ENCODE peak calls at places on chromosomes 1 and 21, in six cellular contexts. C is SJSA1, M is breast epithelium, W is right cardiac atrium, N is PC-9, J is upper lobe of right lung. H is an unnamed sample. For H3K27me3, the result is how much of the 10 kb centered on the place peaks cover.

GRCh38 chr21:45124596-45124995 is 50.2 kb downstream of the ADARB1 start:
- DNase-seq in M (no peak), C (no peak), N (no peak), J (no peak), W (no peak), H (no peak)

GRCh38 chr1:235883261-235883927 is 16.7 kb upstream of the LYST start:
- DNase-seq in W (peak), J (peak), C (peak), N (peak), M (peak), H (peak)

GRCh38 chr1:227445092-227445674 is 118.2 kb upstream of the ZNF678 start:
- DNase-seq in C (no peak), W (no peak), N (no peak), J (no peak), M (no peak), H (no peak)

GRCh38 chr1:112788561-112788960 is 73.4 kb upstream of the PPM1J start:
- DNase-seq in N (no peak), C (no peak), W (no peak), J (no peak), M (no peak), H (no peak)

GRCh38 chr1:192130175-192130574 is 28.1 kb upstream of the RGS18 start:
- DNase-seq in J (no peak), N (no peak), M (no peak), C (no peak), W (no peak), H (no peak)

GRCh38 chr1:37415611-37416244 is 58.7 kb upstream of the ZC3H12A start:
- DNase-seq in M (no peak), N (no peak), C (no peak), W (no peak), J (no peak), H (no peak)

GRCh38 chr1:245807306-245807705 is 652.5 kb downstream of the KIF26B start:
- DNase-seq in J (peak), C (no peak), M (no peak), N (no peak), W (no peak), H (no peak)

GRCh38 chr1:111976842-111977241 is 12.6 kb downstream of the KCND3 start:
- DNase-seq in C (no peak), J (no peak), M (no peak), W (no peak), N (no peak), H (no peak)

GRCh38 chr21:39601194-39601940 is 11.4 kb upstream of the B3GALT5 start:
- DNase-seq in W (no peak), C (no peak), M (no peak), J (no peak), N (no peak), H (no peak)

GRCh38 chr1:113320272-113320671 is 70.0 kb upstream of the MAGI3 start:
- DNase-seq in W (no peak), C (no peak), N (peak), J (no peak), M (no peak), H (no peak)

GRCh38 chr1:24413350-24414163 is at the start of gene STPG1:
- DNase-seq in W (peak), C (peak), N (peak), J (peak), M (peak), H (peak)

GRCh38 chr21:35792569-35792968 is 267.8 kb downstream of the SETD4 start:
- DNase-seq in C (no peak), N (no peak), W (no peak), M (no peak), J (no peak), H (no peak)

GRCh38 chr21:28144653-28145052 is 848.0 kb downstream of the LTN1 start:
- DNase-seq in N (no peak), W (no peak), M (no peak), C (no peak), J (no peak), H (no peak)

GRCh38 chr1:207805841-207806421 is 54.1 kb downstream of the CD46 start:
- DNase-seq in W (peak), C (peak), J (no peak), M (no peak), N (no peak), H (peak)

GRCh38 chr21:38766987-38767722 is 38.6 kb upstream of the ETS2 start:
- DNase-seq in C (no peak), J (peak), N (peak), W (no peak), M (no peak), H (no peak)

GRCh38 chr1:220281159-220281574 is 8.9 kb upstream of the RAB3GAP2 start:
- DNase-seq in C (no peak), W (no peak), M (no peak), N (peak), J (no peak), H (no peak)

GRCh38 chr1:200989337-200989736 is 34.2 kb downstream of the KIF21B start:
- DNase-seq in J (no peak), M (no peak), C (no peak), W (no peak), N (no peak), H (no peak)

GRCh38 chr21:15065381-15066230 is 806 bp upstream of the NRIP1 start:
- DNase-seq in C (peak), J (peak), W (peak), M (peak), N (peak), H (peak)

GRCh38 chr1:27561126-27561899 is 42.6 kb downstream of the AHDC1 start:
- DNase-seq in M (no peak), N (no peak), J (no peak), W (no peak), C (no peak), H (peak)

GRCh38 chr1:39781349-39781715 is 7.3 kb downstream of the BMP8B start:
- DNase-seq in M (no peak), C (no peak), W (no peak), J (no peak), N (no peak), H (no peak)

GRCh38 chr1:89671775-89672488 is 39.0 kb downstream of the LRRC8C start:
- DNase-seq in J (no peak), N (peak), W (no peak), M (no peak), C (no peak), H (no peak)

GRCh38 chr1:201693019-201693372 is 136.0 kb upstream of the IPO9 start:
- DNase-seq in N (no peak), C (no peak), W (no peak), J (no peak), M (no peak), H (no peak)

GRCh38 chr1:167453156-167453555 is 65.2 kb downstream of the CD247 start:
- DNase-seq in J (no peak), C (no peak), N (no peak), W (no peak), M (no peak), H (no peak)

GRCh38 chr21:43939443-43940328 is 72.4 kb upstream of the TRAPPC10 start:
- DNase-seq in C (no peak), W (no peak), M (no peak), J (no peak), N (no peak), H (no peak)

GRCh38 chr21:46551636-46552241 is 53.1 kb downstream of the S100B start:
- DNase-seq in C (peak), M (no peak), J (peak), N (no peak), W (no peak), H (no peak)

GRCh38 chr1:2320760-2321159 is 70.6 kb downstream of the MORN1 start:
- DNase-seq in M (no peak), N (no peak), W (no peak), C (no peak), J (no peak), H (no peak)

GRCh38 chr1:170707959-170708666 is 44.2 kb downstream of the PRRX1 start:
- DNase-seq in W (no peak), C (peak), N (peak), J (no peak), M (no peak), H (no peak)

GRCh38 chr21:18522181-18522771 is 118.7 kb upstream of the TMPRSS15 start:
- DNase-seq in W (no peak), J (no peak), M (no peak), N (no peak), C (no peak), H (no peak)

GRCh38 chr1:156455362-156455761 is 45.2 kb downstream of the MEF2D start:
- DNase-seq in W (no peak), C (no peak), N (no peak), J (no peak), M (no peak), H (no peak)

GRCh38 chr1:230572121-230573083 is 69.9 kb upstream of the COG2 start:
- DNase-seq in N (no peak), M (no peak), C (no peak), W (no peak), J (no peak), H (no peak)

GRCh38 chr21:24658016-24658415 is 949.3 kb downstream of the MRPL39 start:
- DNase-seq in C (no peak), W (no peak), M (no peak), J (no peak), N (no peak), H (no peak)

GRCh38 chr1:243493156-243494129 is 237.6 kb downstream of the SDCCAG8 start:
- DNase-seq in M (no peak), J (no peak), W (no peak), C (no peak), N (no peak), H (no peak)

GRCh38 chr1:234531181-234532132 is 52.5 kb upstream of the TARBP1 start:
- DNase-seq in J (no peak), W (peak), M (peak), C (no peak), N (peak), H (peak)

DNA sequence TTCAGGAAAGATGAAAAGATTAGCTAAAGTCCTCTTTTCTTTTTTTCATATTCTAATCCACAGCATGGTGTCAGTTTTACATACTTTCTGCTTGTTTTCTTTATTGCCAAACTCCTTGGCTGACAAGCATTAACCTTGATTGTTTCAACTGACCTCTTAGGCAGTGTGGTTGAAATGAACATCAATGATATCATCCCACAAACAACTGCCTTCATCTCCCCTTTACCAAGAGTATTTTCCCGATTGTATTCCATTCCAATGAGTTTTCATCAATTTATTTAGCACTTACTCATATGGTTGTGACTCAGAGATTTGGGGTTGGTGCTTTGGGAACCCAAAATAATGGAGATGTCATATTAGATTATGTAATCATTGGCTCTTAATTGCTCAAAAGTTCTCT is 71.8 kb downstream of the SPAG17 start:
- DNase-seq in M (no peak), J (no peak), C (no peak), N (peak), W (no peak), H (no peak)
- H3K27ac ChIP-seq in M (no peak), J (no peak), C (no peak), N (no peak), W (no peak), H (no peak)

GRCh38 chr21:41779659-41780058 is 12.8 kb upstream of the RIPK4 start:
- DNase-seq in J (no peak), W (no peak), N (no peak), C (no peak), M (peak), H (no peak)
- H3K27me3 ChIP-seq in J (under half), W (under half), N (under half), C (under half), M (under half), H (half or more)

GRCh38 chr1:162905759-162906158 is 44.8 kb upstream of the CCDC190 start:
- DNase-seq in M (no peak), J (no peak), N (peak), C (no peak), W (no peak), H (no peak)
- H3K27ac ChIP-seq in M (no peak), J (no peak), N (peak), C (peak), W (no peak), H (no peak)

GRCh38 chr1:90706437-90707362 is 10.4 kb downstream of the BARHL2 start:
- DNase-seq in C (no peak), J (peak), W (peak), M (no peak), N (no peak), H (no peak)
- H3K27me3 ChIP-seq in C (half or more), J (half or more), W (under half), M (under half), N (under half), H (half or more)

GRCh38 chr1:41665962-41666917 is 181.8 kb upstream of the EDN2 start:
- DNase-seq in C (no peak), J (no peak), W (no peak), M (no peak), N (no peak), H (no peak)
- H3K27ac ChIP-seq in C (peak), J (no peak), W (no peak), M (peak), N (peak), H (no peak)

GRCh38 chr1:175203570-175203969 is 11.0 kb upstream of the KIAA0040 start:
- DNase-seq in M (no peak), N (no peak), C (no peak), J (no peak), W (no peak), H (no peak)
- H3K27me3 ChIP-seq in M (under half), N (under half), C (under half), J (under half), W (under half), H (under half)

H was measured in left ventricle myocardium inferior.